ENCODE peak calls at places on chromosomes 5 and 9, in six cellular contexts. V, U, T, F, O and L are unnamed samples.

GRCh38 chr5:142472306-142472951 is 147.6 kb upstream of the SPRY4 start:
- DNase-seq in V (no peak), U (peak; percentile 98), T (peak; percentile 73), F (peak; percentile 95), O (peak; percentile 96), L (peak; percentile 85)

GRCh38 chr9:73265876-73266275 is 114.2 kb downstream of the ANXA1 start:
- DNase-seq in V (no peak), U (no peak), T (no peak), F (no peak), O (no peak), L (peak; percentile 29)

GRCh38 chr5:157479612-157480510 is 19.8 kb downstream of the NIPAL4 start:
- DNase-seq in V (no peak), U (no peak), T (no peak), F (no peak), O (no peak), L (no peak)

GRCh38 chr5:10863763-10864383 is 102.8 kb upstream of the DAP start:
- DNase-seq in V (peak; percentile 65), U (peak; percentile 64), T (peak; percentile 80), F (peak; percentile 37), O (peak; percentile 36), L (peak; percentile 17)

GRCh38 chr5:79512692-79513518 is 1.0 kb downstream of the HOMER1 start:
- DNase-seq in V (peak; percentile 41), U (peak; percentile 56), T (peak; percentile 66), F (peak; percentile 54), O (peak; percentile 27), L (peak; percentile 48)

GRCh38 chr9:115276621-115277020 is 158.7 kb upstream of the TNC start:
- DNase-seq in V (no peak), U (peak; percentile 31), T (no peak), F (peak; percentile 86), O (peak; percentile 47), L (no peak)

GRCh38 chr5:124580925-124581821 is 165.3 kb downstream of the ZNF608 start:
- DNase-seq in V (peak; percentile 91), U (no peak), T (peak; percentile 95), F (no peak), O (no peak), L (peak; percentile 33)

GRCh38 chr9:71765693-71766092 is 2.6 kb downstream of the CEMIP2 start:
- DNase-seq in V (no peak), U (peak; percentile 43), T (no peak), F (peak; percentile 78), O (peak; percentile 72), L (peak; percentile 76)

GRCh38 chr5:176529116-176529823 is 7.9 kb downstream of the RNF44 start:
- DNase-seq in V (no peak), U (no peak), T (no peak), F (no peak), O (no peak), L (no peak)

GRCh38 chr5:54514841-54515432 is 2.6 kb upstream of the SNX18 start:
- DNase-seq in V (no peak), U (peak; percentile 88), T (no peak), F (peak; percentile 85), O (peak; percentile 81), L (no peak)

GRCh38 chr9:72509053-72509452 is 12.4 kb upstream of the TMC1 start:
- DNase-seq in V (no peak), U (peak; percentile 80), T (no peak), F (peak; percentile 87), O (peak; percentile 74), L (peak; percentile 70)

GRCh38 chr9:933356-933755 is 43.1 kb upstream of the DMRT3 start:
- DNase-seq in V (no peak), U (no peak), T (no peak), F (no peak), O (no peak), L (no peak)

GRCh38 chr5:130189961-130190360 is 285.7 kb downstream of the CHSY3 start:
- DNase-seq in V (no peak), U (no peak), T (no peak), F (peak; percentile 4), O (no peak), L (peak; percentile 75)

GRCh38 chr5:173473293-173473692 is 143.2 kb downstream of the BOD1 start:
- DNase-seq in V (no peak), U (peak; percentile 54), T (no peak), F (peak; percentile 27), O (peak; percentile 41), L (no peak)
- H3K4me2 ChIP-seq in V (no peak overlapping the region), U (peak overlapping the region; percentile 43), T (no peak overlapping the region), F (no peak overlapping the region), O (no peak overlapping the region), L (peak overlapping the region; percentile 72)

GRCh38 chr9:81292056-81292805 is 397.1 kb downstream of the TLE1 start:
- DNase-seq in V (no peak), U (no peak), T (peak; percentile 68), F (no peak), O (no peak), L (no peak)

GRCh38 chr9:81289622-81290021 is 399.7 kb downstream of the TLE1 start:
- DNase-seq in V (no peak), U (no peak), T (no peak), F (no peak), O (no peak), L (no peak)

DNA sequence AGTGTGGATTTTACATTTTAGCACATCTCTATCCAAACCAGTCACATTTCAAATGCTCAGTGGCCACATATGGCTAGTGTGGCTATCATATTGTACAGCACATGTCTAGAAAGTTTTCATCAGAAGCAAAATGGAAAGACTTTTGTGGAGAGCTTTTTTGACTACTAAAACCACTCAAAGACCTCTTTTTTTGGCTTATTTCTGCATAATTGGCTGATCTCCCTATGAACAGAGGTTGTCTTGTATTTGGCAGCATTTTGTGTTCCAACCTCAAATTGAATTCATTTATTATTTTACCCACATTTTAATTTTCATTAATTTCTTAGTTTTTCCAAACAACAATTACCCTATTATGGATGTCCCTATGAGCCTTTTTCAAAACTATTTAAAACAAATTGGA is 395.7 kb downstream of the TLE1 start:
- DNase-seq in V (no peak), U (no peak), T (no peak), F (no peak), O (no peak), L (no peak)
- H3K4me3 ChIP-seq in V (no peak overlapping the region), U (no peak overlapping the region), T (no peak overlapping the region), F (no peak overlapping the region), O (no peak overlapping the region), L (no peak overlapping the region)

GRCh38 chr9:83012160-83012559 is 50.8 kb downstream of the RASEF start:
- DNase-seq in V (no peak), U (no peak), T (no peak), F (peak; percentile 38), O (no peak), L (no peak)
- H3K9ac ChIP-seq in V (no peak overlapping the region), U (no peak overlapping the region), T (no peak overlapping the region), F (no peak overlapping the region), O (no peak overlapping the region), L (no peak overlapping the region)

GRCh38 chr5:172440486-172440885 is 13.8 kb downstream of the SH3PXD2B start:
- DNase-seq in V (no peak), U (no peak), T (no peak), F (no peak), O (no peak), L (no peak)
- H3K4me2 ChIP-seq in V (no peak overlapping the region), U (no peak overlapping the region), T (no peak overlapping the region), F (no peak overlapping the region), O (no peak overlapping the region), L (no peak overlapping the region)

GRCh38 chr5:113804943-113805342 is 291.4 kb downstream of the YTHDC2 start:
- DNase-seq in V (peak; percentile 40), U (no peak), T (peak; percentile 60), F (no peak), O (no peak), L (no peak)

GRCh38 chr5:113806250-113806649 is 292.8 kb downstream of the YTHDC2 start:
- DNase-seq in V (peak; percentile 45), U (peak; percentile 68), T (peak; percentile 65), F (peak; percentile 75), O (peak; percentile 34), L (peak; percentile 17)

GRCh38 chr5:113806823-113807222 is 293.3 kb downstream of the YTHDC2 start:
- DNase-seq in V (peak; percentile 11), U (peak; percentile 62), T (peak; percentile 58), F (peak; percentile 25), O (peak; percentile 4), L (peak; percentile 3)

GRCh38 chr5:113804264-113804663 is 290.8 kb downstream of the YTHDC2 start:
- DNase-seq in V (no peak), U (peak; percentile 5), T (peak; percentile 41), F (peak; percentile 3), O (peak; percentile 6), L (peak; percentile 36)

GRCh38 chr5:113807384-113808053 is 294.0 kb downstream of the YTHDC2 start:
- DNase-seq in V (peak; percentile 51), U (peak; percentile 56), T (no peak), F (peak; percentile 63), O (peak; percentile 23), L (no peak)
- H3K4me3 ChIP-seq in V (no peak overlapping the region), U (peak overlapping the region; percentile 45), T (no peak overlapping the region), F (no peak overlapping the region), O (no peak overlapping the region), L (no peak overlapping the region)